ENCODE peak calls at places on chromosomes 6 and 20, in six cellular contexts. One of them, this sample, is unnamed.

GRCh38 chr20:33328157-33328556 is 45.1 kb downstream of the BPIFB1 start:
- DNase-seq in adrenal gland: no peak
- DNase-seq in A549: no peak
- DNase-seq in head of caudate nucleus: no peak
- DNase-seq in hepatic stellate cell: no peak
- DNase-seq in NCI-H1436: no peak
- DNase-seq in this sample: no peak

GRCh38 chr6:126202689-126203088 is 137.2 kb upstream of the CENPW start:
- DNase-seq in adrenal gland: no peak
- DNase-seq in A549: no peak
- DNase-seq in head of caudate nucleus: no peak
- DNase-seq in hepatic stellate cell: no peak
- DNase-seq in NCI-H1436: no peak
- DNase-seq in this sample: no peak

GRCh38 chr6:112216699-112217551 is 37.4 kb downstream of the LAMA4 start:
- DNase-seq in adrenal gland: no peak
- DNase-seq in A549: no peak
- DNase-seq in head of caudate nucleus: no peak
- DNase-seq in hepatic stellate cell: peak; percentile 19
- DNase-seq in NCI-H1436: no peak
- DNase-seq in this sample: no peak

GRCh38 chr6:44855562-44856494 is 468.3 kb downstream of the CDC5L start:
- DNase-seq in adrenal gland: no peak
- DNase-seq in A549: no peak
- DNase-seq in head of caudate nucleus: no peak
- DNase-seq in hepatic stellate cell: no peak
- DNase-seq in NCI-H1436: peak; percentile 8
- DNase-seq in this sample: no peak

GRCh38 chr20:62929051-62929538 is 2.8 kb upstream of the DIDO1 start:
- DNase-seq in adrenal gland: peak; percentile 69
- DNase-seq in A549: no peak
- DNase-seq in head of caudate nucleus: peak; percentile 65
- DNase-seq in hepatic stellate cell: peak; percentile 80
- DNase-seq in NCI-H1436: no peak
- DNase-seq in this sample: no peak

GRCh38 chr6:157563611-157564284 is 182.8 kb downstream of the ZDHHC14 start:
- DNase-seq in adrenal gland: no peak
- DNase-seq in A549: no peak
- DNase-seq in head of caudate nucleus: no peak
- DNase-seq in hepatic stellate cell: no peak
- DNase-seq in NCI-H1436: no peak
- DNase-seq in this sample: no peak

GRCh38 chr6:159608961-159609673 is 83.9 kb downstream of the SOD2 start:
- DNase-seq in adrenal gland: no peak
- DNase-seq in A549: peak; percentile 8
- DNase-seq in head of caudate nucleus: no peak
- DNase-seq in hepatic stellate cell: peak; percentile 17
- DNase-seq in NCI-H1436: no peak
- DNase-seq in this sample: no peak

GRCh38 chr6:23905301-23905700 is 220.7 kb upstream of the NRSN1 start:
- DNase-seq in adrenal gland: no peak
- DNase-seq in A549: no peak
- DNase-seq in head of caudate nucleus: no peak
- DNase-seq in hepatic stellate cell: no peak
- DNase-seq in NCI-H1436: no peak
- DNase-seq in this sample: no peak

GRCh38 chr6:35084511-35085203 is 56.5 kb downstream of the TCP11 start:
- DNase-seq in adrenal gland: no peak
- DNase-seq in A549: no peak
- DNase-seq in head of caudate nucleus: peak; percentile 26
- DNase-seq in hepatic stellate cell: no peak
- DNase-seq in NCI-H1436: no peak
- DNase-seq in this sample: no peak

GRCh38 chr6:45576648-45577624 is 199.2 kb upstream of the SUPT3H start:
- DNase-seq in adrenal gland: no peak
- DNase-seq in A549: no peak
- DNase-seq in head of caudate nucleus: peak; percentile 66
- DNase-seq in hepatic stellate cell: no peak
- DNase-seq in NCI-H1436: no peak
- DNase-seq in this sample: no peak

GRCh38 chr6:18062733-18063132 is 59.7 kb downstream of the NHLRC1 start:
- DNase-seq in adrenal gland: no peak
- DNase-seq in A549: no peak
- DNase-seq in head of caudate nucleus: no peak
- DNase-seq in hepatic stellate cell: no peak
- DNase-seq in NCI-H1436: no peak
- DNase-seq in this sample: no peak

GRCh38 chr6:18110160-18110559 is 12.3 kb downstream of the NHLRC1 start:
- DNase-seq in adrenal gland: no peak
- DNase-seq in A549: no peak
- DNase-seq in head of caudate nucleus: no peak
- DNase-seq in hepatic stellate cell: no peak
- DNase-seq in NCI-H1436: no peak
- DNase-seq in this sample: no peak

GRCh38 chr6:5906842-5907241 is 99.9 kb downstream of the NRN1 start:
- DNase-seq in adrenal gland: no peak
- DNase-seq in A549: no peak
- DNase-seq in head of caudate nucleus: no peak
- DNase-seq in hepatic stellate cell: no peak
- DNase-seq in NCI-H1436: no peak
- DNase-seq in this sample: no peak

GRCh38 chr6:34468378-34468892 is 2.6 kb downstream of the PACSIN1 start:
- DNase-seq in adrenal gland: no peak
- DNase-seq in A549: no peak
- DNase-seq in head of caudate nucleus: no peak
- DNase-seq in hepatic stellate cell: no peak
- DNase-seq in NCI-H1436: no peak
- DNase-seq in this sample: no peak

GRCh38 chr6:54103485-54103884 is 7.8 kb upstream of the MLIP start:
- DNase-seq in adrenal gland: no peak
- DNase-seq in A549: no peak
- DNase-seq in head of caudate nucleus: no peak
- DNase-seq in hepatic stellate cell: no peak
- DNase-seq in NCI-H1436: no peak
- DNase-seq in this sample: no peak

GRCh38 chr6:126444874-126445273 is 105.0 kb downstream of the CENPW start:
- DNase-seq in adrenal gland: no peak
- DNase-seq in A549: no peak
- DNase-seq in head of caudate nucleus: no peak
- DNase-seq in hepatic stellate cell: peak; percentile 1
- DNase-seq in NCI-H1436: no peak
- DNase-seq in this sample: no peak

GRCh38 chr6:142292191-142292924 is 9.4 kb upstream of the ADGRG6 start:
- DNase-seq in adrenal gland: no peak
- DNase-seq in A549: no peak
- DNase-seq in head of caudate nucleus: no peak
- DNase-seq in hepatic stellate cell: no peak
- DNase-seq in NCI-H1436: no peak
- DNase-seq in this sample: no peak

GRCh38 chr20:37345339-37346231 is at the start of gene SRC:
- DNase-seq in adrenal gland: peak; percentile 90
- DNase-seq in A549: peak; percentile 68
- DNase-seq in head of caudate nucleus: peak; percentile 83
- DNase-seq in hepatic stellate cell: peak; percentile 85
- DNase-seq in NCI-H1436: peak; percentile 38
- DNase-seq in this sample: peak; percentile 45

GRCh38 chr6:139219746-139220145 is 72.1 kb downstream of the TXLNB start:
- DNase-seq in adrenal gland: no peak
- DNase-seq in A549: no peak
- DNase-seq in head of caudate nucleus: no peak
- DNase-seq in hepatic stellate cell: no peak
- DNase-seq in NCI-H1436: no peak
- DNase-seq in this sample: no peak

GRCh38 chr6:69936674-69937363 is 70.5 kb downstream of the COL19A1 start:
- DNase-seq in adrenal gland: no peak
- DNase-seq in A549: no peak
- DNase-seq in head of caudate nucleus: no peak
- DNase-seq in hepatic stellate cell: no peak
- DNase-seq in NCI-H1436: no peak
- DNase-seq in this sample: no peak

GRCh38 chr6:30598912-30599624 is 18.0 kb downstream of the PPP1R10 start:
- DNase-seq in adrenal gland: no peak
- DNase-seq in A549: no peak
- DNase-seq in head of caudate nucleus: no peak
- DNase-seq in hepatic stellate cell: no peak
- DNase-seq in NCI-H1436: no peak
- DNase-seq in this sample: no peak

GRCh38 chr6:123053602-123054225 is 57.7 kb downstream of the CLVS2 start:
- DNase-seq in adrenal gland: no peak
- DNase-seq in A549: no peak
- DNase-seq in head of caudate nucleus: no peak
- DNase-seq in hepatic stellate cell: no peak
- DNase-seq in NCI-H1436: no peak
- DNase-seq in this sample: no peak

GRCh38 chr20:62549029-62549428 is 73.2 kb upstream of the GATA5 start:
- DNase-seq in adrenal gland: no peak
- DNase-seq in A549: no peak
- DNase-seq in head of caudate nucleus: no peak
- DNase-seq in hepatic stellate cell: no peak
- DNase-seq in NCI-H1436: no peak
- DNase-seq in this sample: no peak

GRCh38 chr20:32664352-32665159 is 9.2 kb downstream of the C20orf203 start:
- DNase-seq in adrenal gland: no peak
- DNase-seq in A549: no peak
- DNase-seq in head of caudate nucleus: no peak
- DNase-seq in hepatic stellate cell: no peak
- DNase-seq in NCI-H1436: no peak
- DNase-seq in this sample: no peak

GRCh38 chr6:113672691-113673149 is 184.4 kb upstream of the MARCKS start:
- DNase-seq in adrenal gland: peak; percentile 18
- DNase-seq in A549: no peak
- DNase-seq in head of caudate nucleus: no peak
- DNase-seq in hepatic stellate cell: peak; percentile 33
- DNase-seq in NCI-H1436: no peak
- DNase-seq in this sample: no peak

GRCh38 chr6:52697903-52698302 is 27.0 kb downstream of the TMEM14A start:
- DNase-seq in adrenal gland: no peak
- DNase-seq in A549: no peak
- DNase-seq in head of caudate nucleus: no peak
- DNase-seq in hepatic stellate cell: no peak
- DNase-seq in NCI-H1436: no peak
- DNase-seq in this sample: no peak

GRCh38 chr20:50172347-50173013 is 18.1 kb upstream of the CEBPB start:
- DNase-seq in adrenal gland: peak; percentile 88
- DNase-seq in A549: peak; percentile 95
- DNase-seq in head of caudate nucleus: peak; percentile 78
- DNase-seq in hepatic stellate cell: peak; percentile 91
- DNase-seq in NCI-H1436: peak; percentile 2
- DNase-seq in this sample: peak; percentile 66

GRCh38 chr6:14294270-14294951 is 176.8 kb downstream of the CD83 start:
- DNase-seq in adrenal gland: no peak
- DNase-seq in A549: no peak
- DNase-seq in head of caudate nucleus: no peak
- DNase-seq in hepatic stellate cell: no peak
- DNase-seq in NCI-H1436: no peak
- DNase-seq in this sample: no peak

GRCh38 chr6:142855877-142856606 is 88.9 kb downstream of the HIVEP2 start:
- DNase-seq in adrenal gland: no peak
- DNase-seq in A549: no peak
- DNase-seq in head of caudate nucleus: no peak
- DNase-seq in hepatic stellate cell: no peak
- DNase-seq in NCI-H1436: no peak
- DNase-seq in this sample: no peak

GRCh38 chr6:65937982-65938381 is 231.0 kb upstream of the EYS start:
- DNase-seq in adrenal gland: peak; percentile 90
- DNase-seq in A549: no peak
- DNase-seq in head of caudate nucleus: no peak
- DNase-seq in hepatic stellate cell: no peak
- DNase-seq in NCI-H1436: no peak
- DNase-seq in this sample: no peak

GRCh38 chr6:126033696-126034095 is 47.4 kb downstream of the TRMT11 start:
- DNase-seq in adrenal gland: peak; percentile 43
- DNase-seq in A549: peak; percentile 29
- DNase-seq in head of caudate nucleus: no peak
- DNase-seq in hepatic stellate cell: peak; percentile 60
- DNase-seq in NCI-H1436: no peak
- DNase-seq in this sample: no peak

GRCh38 chr20:48781634-48782033 is 46.2 kb downstream of the PREX1 start:
- DNase-seq in adrenal gland: no peak
- DNase-seq in A549: no peak
- DNase-seq in head of caudate nucleus: no peak
- DNase-seq in hepatic stellate cell: no peak
- DNase-seq in NCI-H1436: no peak
- DNase-seq in this sample: no peak

GRCh38 chr6:147154454-147154853 is 49.8 kb upstream of the STXBP5 start:
- DNase-seq in adrenal gland: no peak
- DNase-seq in A549: no peak
- DNase-seq in head of caudate nucleus: no peak
- DNase-seq in hepatic stellate cell: no peak
- DNase-seq in NCI-H1436: peak; percentile 14
- DNase-seq in this sample: no peak

GRCh38 chr6:99181174-99181573 is 168.3 kb downstream of the FAXC start:
- DNase-seq in adrenal gland: no peak
- DNase-seq in A549: no peak
- DNase-seq in head of caudate nucleus: no peak
- DNase-seq in hepatic stellate cell: no peak
- DNase-seq in NCI-H1436: no peak
- DNase-seq in this sample: no peak

GRCh38 chr6:143536866-143537691 is 25.6 kb upstream of the FUCA2 start:
- DNase-seq in adrenal gland: peak; percentile 58
- DNase-seq in A549: peak; percentile 14
- DNase-seq in head of caudate nucleus: peak; percentile 71
- DNase-seq in hepatic stellate cell: peak; percentile 58
- DNase-seq in NCI-H1436: no peak
- DNase-seq in this sample: peak; percentile 44

GRCh38 chr6:120871416-120872261 is 462.6 kb downstream of the TBC1D32 start:
- DNase-seq in adrenal gland: no peak
- DNase-seq in A549: no peak
- DNase-seq in head of caudate nucleus: peak; percentile 39
- DNase-seq in hepatic stellate cell: no peak
- DNase-seq in NCI-H1436: no peak
- DNase-seq in this sample: no peak

GRCh38 chr20:41004561-41005360 is 23.9 kb upstream of the TOP1 start:
- DNase-seq in adrenal gland: no peak
- DNase-seq in A549: no peak
- DNase-seq in head of caudate nucleus: no peak
- DNase-seq in hepatic stellate cell: no peak
- DNase-seq in NCI-H1436: no peak
- DNase-seq in this sample: no peak

GRCh38 chr20:49584418-49585382 is 16.8 kb upstream of the PTGIS start:
- DNase-seq in adrenal gland: no peak
- DNase-seq in A549: no peak
- DNase-seq in head of caudate nucleus: no peak
- DNase-seq in hepatic stellate cell: no peak
- DNase-seq in NCI-H1436: no peak
- DNase-seq in this sample: no peak